ENCODE peak calls at places on chromosomes 2 and 18, in ten cellular contexts. B, O, F, S, J, U, Z, D, W and L are unnamed samples.

GRCh38 chr2:25286723-25287483 is 54.8 kb downstream of the DNMT3A start:
- DNase-seq in B (peak; percentile 21), O (no peak), F (no peak), S (no peak), J (no peak), U (no peak), Z (no peak), D (no peak), W (no peak), L (no peak)

GRCh38 chr2:147471126-147471525 is 373.7 kb upstream of the ACVR2A start:
- DNase-seq in B (no peak), O (no peak), F (no peak), S (no peak), J (no peak), U (no peak), Z (no peak), D (no peak), W (no peak), L (no peak)

GRCh38 chr2:60998628-60999545 is 18.6 kb upstream of the PEX13 start:
- DNase-seq in B (no peak), O (no peak), F (peak; percentile 20), S (peak; percentile 37), J (peak; percentile 64), U (no peak), Z (no peak), D (no peak), W (peak; percentile 52), L (peak; percentile 78)

GRCh38 chr2:215028231-215028630 is 110.2 kb downstream of the ABCA12 start:
- DNase-seq in B (no peak), O (no peak), F (peak; percentile 12), S (peak; percentile 54), J (peak; percentile 30), U (no peak), Z (no peak), D (no peak), W (peak; percentile 59), L (peak; percentile 64)

GRCh38 chr18:22337311-22337710 is 80.4 kb downstream of the CTAGE1 start:
- DNase-seq in B (no peak), O (no peak), F (no peak), S (no peak), J (no peak), U (no peak), Z (no peak), D (no peak), W (no peak), L (no peak)

GRCh38 chr2:239283288-239283945 is 117.4 kb downstream of the HDAC4 start:
- DNase-seq in B (peak; percentile 47), O (no peak), F (no peak), S (no peak), J (no peak), U (no peak), Z (no peak), D (no peak), W (no peak), L (no peak)

GRCh38 chr18:31652355-31652754 is 32.0 kb downstream of the B4GALT6 start:
- DNase-seq in B (no peak), O (no peak), F (no peak), S (no peak), J (no peak), U (no peak), Z (no peak), D (no peak), W (no peak), L (no peak)

GRCh38 chr2:152413228-152414030 is 78.5 kb downstream of the FMNL2 start:
- DNase-seq in B (no peak), O (no peak), F (no peak), S (no peak), J (no peak), U (no peak), Z (no peak), D (no peak), W (peak; percentile 32), L (no peak)

GRCh38 chr2:69177063-69177771 is 164.2 kb downstream of the ANTXR1 start:
- DNase-seq in B (no peak), O (no peak), F (no peak), S (peak; percentile 95), J (peak; percentile 89), U (no peak), Z (peak; percentile 85), D (no peak), W (peak; percentile 97), L (no peak)

GRCh38 chr2:23530909-23531276 is 145.9 kb downstream of the KLHL29 start:
- DNase-seq in B (no peak), O (no peak), F (no peak), S (no peak), J (no peak), U (no peak), Z (no peak), D (no peak), W (no peak), L (no peak)

GRCh38 chr2:214310319-214310718 is 100.5 kb upstream of the VWC2L start:
- DNase-seq in B (no peak), O (no peak), F (no peak), S (peak; percentile 18), J (no peak), U (no peak), Z (no peak), D (no peak), W (peak; percentile 9), L (peak; percentile 33)

GRCh38 chr2:222105046-222105445 is 193.8 kb downstream of the PAX3 start:
- DNase-seq in B (no peak), O (no peak), F (peak; percentile 8), S (peak; percentile 83), J (no peak), U (no peak), Z (no peak), D (no peak), W (no peak), L (peak; percentile 30)